ENCODE peak calls at places on chromosomes 4 and X, in five cellular contexts. W is stromal cell of bone marrow; O is effector memory CD8-positive, alpha-beta T cell; M is adrenal gland; H is IMR-90. S is an unnamed sample.
A peak's percentile ranks its signal among the peaks of the same experiment; 100 is the strongest.

GRCh38 chrX:136227074-136227473 is 24.1 kb downstream of the MAP7D3 start:
- DNase-seq in W (no peak), O (no peak), H (no peak), M (no peak), S (no peak)

GRCh38 chrX:112867570-112867969 is 26.9 kb upstream of the AMOT start:
- DNase-seq in O (no peak), M (no peak), W (no peak), H (no peak), S (no peak)

GRCh38 chrX:79728421-79728820 is 286.1 kb upstream of the TBX22 start:
- DNase-seq in O (no peak), W (no peak), M (no peak), H (no peak), S (no peak)

GRCh38 chrX:110145854-110146253 is 142.9 kb downstream of the TMEM164 start:
- DNase-seq in W (no peak), M (peak; percentile 20), H (peak; percentile 44), O (no peak), S (no peak)

GRCh38 chr4:171928336-171928735 is 115.1 kb downstream of the GALNTL6 start:
- DNase-seq in W (no peak), O (no peak), M (no peak), H (no peak), S (no peak)

GRCh38 chrX:74923942-74924448 is 1.3 kb downstream of the NEXMIF start:
- DNase-seq in H (no peak), W (no peak), O (no peak), M (peak; percentile 39), S (no peak)

GRCh38 chr4:176778491-176778890 is 14.2 kb downstream of the VEGFC start:
- DNase-seq in W (no peak), H (peak; percentile 83), M (no peak), O (no peak), S (no peak)

GRCh38 chrX:31269914-31270313 is 198.1 kb upstream of the FTHL17 start:
- DNase-seq in O (no peak), H (no peak), W (no peak), M (no peak), S (no peak)

GRCh38 chr4:183571350-183572076 is 66.7 kb downstream of the ING2 start:
- DNase-seq in H (peak; percentile 52), M (peak; percentile 93), W (peak; percentile 18), O (no peak), S (no peak)